ENCODE peak calls at places on chromosomes 4 and X, in eight cellular contexts. I, Q, C, F, A, G, W and O are unnamed samples.

GRCh38 chr4:38782452-38783108 is at the start of gene TLR10:
- DNase-seq in I (peak; percentile 77), Q (no peak), C (peak; percentile 57), F (no peak), A (peak; percentile 52), G (peak; percentile 66), W (peak; percentile 41), O (peak; percentile 16)

GRCh38 chrX:40127052-40127451 is 29.3 kb upstream of the BCOR start:
- DNase-seq in I (no peak), Q (no peak), C (no peak), F (no peak), A (no peak), G (no peak), W (no peak), O (no peak)

GRCh38 chr4:42151568-42152506 is 618 bp downstream of the BEND4 start:
- DNase-seq in I (no peak), Q (no peak), C (no peak), F (peak; percentile 79), A (no peak), G (peak; percentile 96), W (no peak), O (no peak)

GRCh38 chrX:793216-793770 is 162.7 kb downstream of the SHOX start:
- DNase-seq in I (no peak), Q (no peak), C (no peak), F (no peak), A (no peak), G (peak; percentile 50), W (no peak), O (no peak)

GRCh38 chrX:56803849-56804681 is 75.0 kb downstream of the NBDY start:
- DNase-seq in I (no peak), Q (no peak), C (no peak), F (no peak), A (no peak), G (peak; percentile 29), W (no peak), O (no peak)

GRCh38 chrX:39162322-39162721 is 361.1 kb downstream of the MID1IP1 start:
- DNase-seq in I (no peak), Q (peak; percentile 14), C (no peak), F (peak; percentile 80), A (no peak), G (peak; percentile 59), W (no peak), O (no peak)

GRCh38 chr4:155179216-155179615 is 29.2 kb upstream of the NPY2R start:
- DNase-seq in I (no peak), Q (no peak), C (peak; percentile 33), F (no peak), A (no peak), G (no peak), W (peak; percentile 83), O (no peak)

GRCh38 chr4:15729910-15730533 is 27.2 kb downstream of the BST1 start:
- DNase-seq in I (peak; percentile 29), Q (no peak), C (peak; percentile 40), F (no peak), A (peak; percentile 53), G (no peak), W (peak; percentile 63), O (no peak)

GRCh38 chr4:185810746-185811508 is 1.1 kb downstream of the SORBS2 start:
- DNase-seq in I (no peak), Q (no peak), C (no peak), F (no peak), A (no peak), G (peak; percentile 77), W (peak; percentile 14), O (no peak)

GRCh38 chr4:82138376-82138775 is 235.4 kb downstream of the HNRNPD start:
- DNase-seq in I (no peak), Q (no peak), C (peak; percentile 5), F (no peak), A (peak; percentile 0), G (no peak), W (peak; percentile 13), O (no peak)

GRCh38 chr4:169010125-169011023 is at the start of gene CBR4:
- DNase-seq in I (peak; percentile 93), Q (peak; percentile 97), C (peak; percentile 97), F (peak; percentile 100), A (peak; percentile 99), G (peak; percentile 99), W (peak; percentile 95), O (peak; percentile 96)

GRCh38 chr4:141643557-141643956 is 7.2 kb downstream of the IL15 start:
- DNase-seq in I (no peak), Q (no peak), C (peak; percentile 57), F (no peak), A (peak; percentile 92), G (no peak), W (peak; percentile 92), O (no peak)

GRCh38 chr4:95027906-95028618 is 270.3 kb downstream of the BMPR1B start:
- DNase-seq in I (no peak), Q (no peak), C (no peak), F (no peak), A (no peak), G (no peak), W (peak; percentile 20), O (no peak)

GRCh38 chr4:145883173-145883572 is 55.5 kb downstream of the ZNF827 start:
- DNase-seq in I (no peak), Q (no peak), C (no peak), F (no peak), A (no peak), G (no peak), W (no peak), O (no peak)

GRCh38 chrX:129823115-129823514 is 20.6 kb downstream of the ZDHHC9 start:
- DNase-seq in I (peak; percentile 24), Q (no peak), C (peak; percentile 58), F (no peak), A (peak; percentile 15), G (peak; percentile 60), W (peak; percentile 61), O (no peak)

DNA sequence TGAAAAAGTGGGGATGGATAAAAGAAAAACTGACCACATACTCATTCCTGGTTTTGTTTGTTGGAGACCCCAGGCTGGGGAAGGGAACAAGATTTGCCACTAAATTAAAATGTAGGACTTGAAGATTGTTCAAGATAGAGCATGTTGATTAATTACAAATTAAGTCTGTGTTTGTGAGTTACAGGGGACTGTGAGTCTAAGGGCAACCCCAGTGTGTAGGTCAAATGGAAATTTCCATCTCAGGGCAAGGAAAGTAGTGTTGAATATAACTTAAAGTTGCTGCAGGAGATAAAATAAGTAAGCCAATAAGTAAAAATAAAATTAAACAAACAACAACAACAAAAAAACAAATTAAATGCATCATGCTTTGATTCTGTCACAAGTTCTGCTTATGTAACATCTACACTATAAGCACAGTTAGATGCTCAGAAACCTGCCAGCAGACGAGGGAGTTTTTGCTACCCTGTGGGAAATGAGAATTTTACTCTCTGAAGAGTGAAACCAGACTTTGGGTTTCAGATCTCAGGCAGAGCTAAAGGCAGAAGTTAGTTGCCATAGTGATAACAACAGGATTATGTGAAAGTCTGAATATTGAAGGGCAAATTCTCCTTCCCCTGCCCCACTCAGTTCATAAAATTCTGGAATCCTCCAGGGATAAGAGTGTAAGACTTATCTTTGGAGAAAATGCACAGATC is 352.3 kb downstream of the GRXCR1 start:
- DNase-seq in I (no peak), Q (no peak), C (no peak), F (no peak), A (no peak), G (no peak), W (no peak), O (no peak)
- H3K9me3 ChIP-seq in I (no peaks in the 10 kb centered on the region), Q (peaks cover 18% of the 10 kb centered on the region), C (no peaks in the 10 kb centered on the region), F (no peaks in the 10 kb centered on the region), A (no peaks in the 10 kb centered on the region), G (no peaks in the 10 kb centered on the region), W (no peaks in the 10 kb centered on the region), O (no peaks in the 10 kb centered on the region)

DNA sequence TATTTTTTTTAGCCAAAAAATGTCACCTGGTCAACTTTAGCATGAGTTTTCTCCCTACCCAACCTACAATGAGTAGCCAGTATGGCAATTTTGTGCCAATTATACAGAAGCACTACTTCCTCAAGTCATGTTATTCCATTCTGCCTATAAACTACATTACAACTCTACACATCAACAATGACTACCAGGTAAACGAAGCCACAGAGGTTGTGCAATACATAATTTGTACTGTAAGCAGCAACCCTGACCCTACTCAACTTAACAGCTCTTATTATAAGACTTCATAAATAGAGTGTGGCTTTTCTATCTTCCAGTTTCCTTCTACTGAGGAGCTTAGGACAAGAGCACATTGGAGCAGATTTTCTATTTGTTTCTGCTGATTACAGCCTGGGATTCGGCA is 160.5 kb downstream of the HS3ST1 start:
- DNase-seq in I (no peak), Q (no peak), C (no peak), F (no peak), A (no peak), G (no peak), W (no peak), O (no peak)
- H3K9me3 ChIP-seq in I (no peaks in the 10 kb centered on the region), Q (peaks cover 18% of the 10 kb centered on the region), C (no peaks in the 10 kb centered on the region), F (no peaks in the 10 kb centered on the region), A (peaks cover 3% of the 10 kb centered on the region), G (peaks cover 7% of the 10 kb centered on the region), W (no peaks in the 10 kb centered on the region), O (no peaks in the 10 kb centered on the region)

DNA sequence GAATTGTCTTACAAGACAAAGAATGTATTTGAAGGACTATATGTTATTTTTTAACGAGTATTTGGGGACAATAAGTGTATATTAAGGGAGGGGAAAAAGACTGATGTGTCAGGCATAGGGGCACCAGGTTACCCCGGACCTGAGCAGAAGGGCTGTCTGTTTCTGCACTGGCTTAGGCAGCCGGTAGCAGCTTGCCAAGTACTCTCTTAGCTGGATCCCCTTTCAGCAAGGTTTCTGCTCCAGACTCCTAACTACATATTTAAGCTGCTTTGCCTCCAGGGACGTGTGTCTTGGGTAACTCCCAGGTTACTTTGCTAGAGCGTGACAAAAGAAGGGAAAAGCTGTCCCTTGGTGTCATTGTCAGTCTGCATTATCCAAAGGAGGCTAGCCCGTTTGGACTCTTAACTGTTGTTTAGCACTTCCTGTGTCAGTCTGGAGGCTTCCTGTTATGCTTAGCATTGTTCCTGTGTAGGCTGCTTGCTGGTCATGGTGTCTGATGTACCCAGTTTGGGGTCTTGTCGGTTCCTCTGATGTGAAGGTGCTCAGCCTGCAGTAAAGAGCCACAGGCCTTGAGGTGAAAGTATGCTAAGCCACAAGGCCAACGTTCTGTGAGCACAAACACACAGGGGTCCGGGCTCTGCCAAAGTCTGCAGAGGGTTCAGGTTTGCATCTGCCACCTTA is 11.6 kb downstream of the CXCR3 start:
- DNase-seq in I (no peak), Q (no peak), C (no peak), F (no peak), A (no peak), G (no peak), W (no peak), O (no peak)
- H3K9me3 ChIP-seq in I (no peaks in the 10 kb centered on the region), Q (no peaks in the 10 kb centered on the region), C (peaks cover 7% of the 10 kb centered on the region), F (no peaks in the 10 kb centered on the region), A (peaks cover 13% of the 10 kb centered on the region), G (no peaks in the 10 kb centered on the region), W (no peaks in the 10 kb centered on the region), O (no peaks in the 10 kb centered on the region)

DNA sequence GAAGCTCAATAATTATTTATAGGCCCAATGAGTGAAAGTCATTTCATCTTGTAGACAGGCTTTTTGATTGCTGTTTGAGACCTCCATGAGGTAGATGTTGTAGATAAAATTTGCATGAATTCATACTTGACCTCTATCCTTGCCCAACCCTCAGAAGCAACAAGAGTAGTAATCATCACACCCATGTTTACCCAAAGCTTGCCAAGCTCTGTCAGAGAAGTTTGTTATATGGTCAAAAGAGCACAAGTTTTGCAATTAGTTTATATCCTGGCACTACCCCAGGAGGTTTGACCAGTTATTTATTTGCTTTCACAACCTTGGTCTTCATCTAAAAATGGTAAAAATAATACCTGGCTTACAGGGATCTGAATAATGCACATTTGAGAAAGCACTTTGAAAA is 20.7 kb downstream of the ADH7 start:
- DNase-seq in I (no peak), Q (no peak), C (peak; percentile 15), F (no peak), A (no peak), G (no peak), W (peak; percentile 78), O (no peak)
- H3K9me3 ChIP-seq in I (no peaks in the 10 kb centered on the region), Q (no peaks in the 10 kb centered on the region), C (no peaks in the 10 kb centered on the region), F (no peaks in the 10 kb centered on the region), A (no peaks in the 10 kb centered on the region), G (no peaks in the 10 kb centered on the region), W (no peaks in the 10 kb centered on the region), O (no peaks in the 10 kb centered on the region)

GRCh38 chrX:145856181-145856580 is 38.6 kb downstream of the SLITRK2 start:
- DNase-seq in I (no peak), Q (no peak), C (no peak), F (no peak), A (no peak), G (no peak), W (no peak), O (no peak)
- H3K9me3 ChIP-seq in I (no peaks in the 10 kb centered on the region), Q (no peaks in the 10 kb centered on the region), C (no peaks in the 10 kb centered on the region), F (no peaks in the 10 kb centered on the region), A (peaks cover 10% of the 10 kb centered on the region), G (peaks cover 55% of the 10 kb centered on the region), W (no peaks in the 10 kb centered on the region), O (no peaks in the 10 kb centered on the region)